ENCODE peak calls at places on chromosomes 2 and 18, in five cellular contexts. T is HepG2, S is mesendoderm, A is fibroblast of lung, J is MM.1S. U is an unnamed sample.

GRCh38 chr2:207674266-207674774 is 37.1 kb upstream of the CCNYL1 start:
- DNase-seq in J (no peak), T (no peak), S (no peak), A (no peak), U (no peak)

GRCh38 chr2:196481323-196481695 is 158.2 kb upstream of the CCDC150 start:
- DNase-seq in S (no peak), T (no peak), A (no peak), J (no peak), U (no peak)

GRCh38 chr2:238139141-238139840 is 823 bp downstream of the KLHL30 start:
- DNase-seq in J (peak; percentile 46), T (no peak), S (no peak), A (no peak), U (no peak)

GRCh38 chr2:167398791-167399371 is 510.6 kb downstream of the XIRP2 start:
- DNase-seq in S (no peak), J (no peak), A (no peak), T (no peak), U (no peak)

GRCh38 chr2:215137741-215138340 is 585 bp downstream of the ABCA12 start:
- DNase-seq in A (peak; percentile 67), S (no peak), T (no peak), J (no peak), U (peak; percentile 22)

GRCh38 chr2:151638188-151638933 is 95.9 kb downstream of the NEB start:
- DNase-seq in J (peak; percentile 83), S (no peak), A (peak; percentile 26), T (peak; percentile 76), U (no peak)

GRCh38 chr2:88828397-88829137 is 137.1 kb downstream of the RPIA start:
- DNase-seq in J (no peak), A (no peak), T (no peak), S (no peak), U (no peak)

GRCh38 chr18:5717241-5717640 is 173.4 kb upstream of the EPB41L3 start:
- DNase-seq in T (no peak), A (no peak), S (no peak), J (no peak), U (no peak)

GRCh38 chr18:45221363-45221762 is 393.9 kb upstream of the SLC14A2 start:
- DNase-seq in A (peak; percentile 18), S (no peak), T (no peak), J (no peak), U (no peak)

GRCh38 chr2:156896294-156896693 is 361.2 kb upstream of the GALNT5 start:
- DNase-seq in A (peak; percentile 39), S (no peak), J (peak; percentile 93), T (no peak), U (no peak)

GRCh38 chr2:226783885-226784284 is 15.7 kb downstream of the IRS1 start:
- DNase-seq in A (no peak), J (no peak), S (no peak), T (no peak), U (no peak)

GRCh38 chr2:152376385-152376784 is 41.4 kb downstream of the FMNL2 start:
- DNase-seq in T (no peak), S (peak; percentile 52), A (no peak), J (no peak), U (no peak)

GRCh38 chr2:127370010-127370409 is 17.8 kb downstream of the MAP3K2 start:
- DNase-seq in A (no peak), J (no peak), T (no peak), S (no peak), U (no peak)

GRCh38 chr2:134252092-134252775 is 1.6 kb upstream of the MGAT5 start:
- DNase-seq in J (no peak), S (no peak), A (no peak), T (no peak), U (no peak)

GRCh38 chr2:8086342-8086741 is 595.5 kb upstream of the ID2 start:
- DNase-seq in A (peak; percentile 16), J (no peak), T (no peak), S (no peak), U (no peak)
- H3K9ac ChIP-seq in A (no peak overlapping the region), J (no peak overlapping the region), T (no peak overlapping the region), S (no peak overlapping the region), U (no peak overlapping the region)

DNA sequence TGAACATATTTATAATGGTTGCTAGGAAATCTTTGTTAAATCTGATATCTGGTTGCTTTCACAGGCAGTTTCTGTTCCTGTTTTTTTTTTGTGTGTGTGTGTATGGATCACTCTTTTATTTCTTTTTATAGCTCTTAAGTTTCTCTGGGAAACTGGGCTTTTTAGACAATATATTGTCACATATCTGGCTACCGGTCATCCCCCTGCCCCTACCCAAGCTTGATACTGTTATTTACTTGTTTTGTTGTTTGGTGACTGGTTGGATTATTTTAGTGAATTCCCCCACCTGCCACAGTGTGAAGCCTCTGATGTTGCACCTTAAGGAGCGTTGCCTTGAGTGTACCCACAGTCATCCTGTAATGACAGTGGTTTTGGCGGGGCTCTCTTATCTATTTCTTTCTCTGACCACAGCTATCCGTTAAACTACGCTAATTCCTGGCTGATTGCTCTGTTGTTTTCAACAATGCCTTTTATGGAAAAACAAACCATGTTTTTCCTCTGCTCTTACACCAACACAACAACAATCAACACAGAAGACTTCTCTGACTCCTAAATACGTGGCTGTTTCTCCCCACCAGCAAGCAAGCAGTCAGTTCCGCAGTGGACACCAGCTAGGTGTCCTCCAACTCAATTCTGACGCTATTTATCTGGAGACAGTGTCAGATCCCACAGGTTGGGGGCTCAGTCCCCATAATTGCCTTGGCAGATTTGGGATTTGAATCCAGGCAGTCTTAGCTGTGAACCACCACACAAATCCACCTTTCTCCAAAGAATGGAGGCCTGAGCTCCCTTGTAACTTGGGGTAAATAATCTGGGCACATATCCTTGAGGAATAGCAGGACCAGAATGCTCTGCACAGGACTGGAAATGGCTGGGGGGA is 10.9 kb downstream of the GNLY start:
- DNase-seq in T (no peak), A (peak; percentile 40), S (no peak), J (peak; percentile 45), U (no peak)
- H3K9ac ChIP-seq in T (no peak overlapping the region), A (no peak overlapping the region), S (no peak overlapping the region), J (peak overlapping the region; percentile 55), U (no peak overlapping the region)

GRCh38 chr2:19351499-19351898 is 6.9 kb downstream of the OSR1 start:
- DNase-seq in A (no peak), J (no peak), S (peak; percentile 35), T (no peak), U (no peak)
- H3K9ac ChIP-seq in A (no peak overlapping the region), J (no peak overlapping the region), S (no peak overlapping the region), T (no peak overlapping the region), U (no peak overlapping the region)

GRCh38 chr2:16102287-16102975 is 162.1 kb downstream of the MYCN start:
- DNase-seq in T (no peak), A (no peak), J (no peak), S (no peak), U (no peak)
- H3K9ac ChIP-seq in T (no peak overlapping the region), A (no peak overlapping the region), J (no peak overlapping the region), S (no peak overlapping the region), U (no peak overlapping the region)

DNA sequence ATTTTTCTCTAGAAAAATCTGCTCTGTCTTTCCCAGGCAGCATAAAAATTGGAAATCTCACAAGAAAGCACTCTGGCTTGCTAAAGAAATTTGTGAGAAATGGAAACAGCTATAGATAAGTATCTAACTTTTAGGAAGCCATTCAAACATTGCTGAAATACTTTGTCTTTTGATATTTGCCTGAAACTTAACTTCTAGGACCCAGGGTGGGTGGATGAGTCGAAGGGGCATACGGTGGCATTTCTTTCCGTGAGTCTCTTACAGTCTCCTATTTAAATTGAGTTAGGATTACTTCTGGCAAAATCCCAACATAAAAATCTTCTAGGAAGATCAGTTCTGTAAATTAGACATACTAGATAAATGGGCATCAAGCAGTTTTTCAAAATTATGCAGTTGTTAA is 523 bp upstream of the COL3A1 start:
- DNase-seq in J (no peak), T (no peak), A (peak; percentile 28), S (no peak), U (no peak)
- H3K9ac ChIP-seq in J (no peak overlapping the region), T (no peak overlapping the region), A (peak overlapping the region; percentile 13), S (no peak overlapping the region), U (peak overlapping the region; percentile 92)

GRCh38 chr18:22683196-22683676 is 249.9 kb upstream of the RBBP8 start:
- DNase-seq in A (peak; percentile 83), T (peak; percentile 58), S (no peak), J (no peak), U (no peak)
- H3K9ac ChIP-seq in A (no peak overlapping the region), T (no peak overlapping the region), S (no peak overlapping the region), J (no peak overlapping the region), U (no peak overlapping the region)

GRCh38 chr2:241147336-241147735 is 1.9 kb downstream of the PASK start:
- DNase-seq in J (no peak), S (no peak), A (no peak), T (no peak), U (no peak)
- H3K9ac ChIP-seq in J (no peak overlapping the region), S (no peak overlapping the region), A (no peak overlapping the region), T (no peak overlapping the region), U (no peak overlapping the region)

GRCh38 chr18:54531402-54532065 is 59.5 kb upstream of the DYNAP start:
- DNase-seq in A (no peak), S (peak; percentile 23), J (no peak), T (no peak), U (no peak)

GRCh38 chr18:54530285-54530684 is 60.8 kb upstream of the DYNAP start:
- DNase-seq in S (no peak), J (no peak), A (no peak), T (no peak), U (no peak)

GRCh38 chr18:54529444-54529843 is 61.6 kb upstream of the DYNAP start:
- DNase-seq in A (no peak), T (no peak), S (peak; percentile 21), J (no peak), U (no peak)

GRCh38 chr18:54532222-54532621 is 58.8 kb upstream of the DYNAP start:
- DNase-seq in S (peak; percentile 44), A (no peak), T (no peak), J (no peak), U (no peak)

DNA sequence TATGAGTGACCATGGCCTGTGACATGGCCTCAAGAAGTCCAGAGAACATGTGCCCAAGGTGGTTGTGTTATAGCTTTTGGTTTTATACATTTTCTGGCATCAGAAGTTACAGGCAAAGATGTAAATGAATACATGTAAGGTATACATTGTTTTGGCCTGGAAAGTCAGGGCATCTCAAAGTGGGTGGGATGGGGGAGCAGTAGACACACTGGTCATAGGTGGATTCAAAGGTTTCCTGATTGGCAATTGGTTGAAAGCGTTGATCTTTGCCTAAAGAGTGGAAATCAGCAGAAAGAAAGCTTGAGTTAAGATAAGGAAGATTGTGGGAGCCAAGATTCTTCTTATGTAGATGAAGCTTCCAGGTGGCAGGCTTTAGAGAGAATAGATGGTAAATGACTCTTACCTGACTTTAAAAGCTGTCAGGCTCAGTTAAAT is 62.1 kb upstream of the DYNAP start:
- DNase-seq in S (peak; percentile 63), T (no peak), A (no peak), J (no peak), U (no peak)
- H3K9ac ChIP-seq in S (no peak overlapping the region), T (no peak overlapping the region), A (no peak overlapping the region), J (no peak overlapping the region), U (no peak overlapping the region)

DNA sequence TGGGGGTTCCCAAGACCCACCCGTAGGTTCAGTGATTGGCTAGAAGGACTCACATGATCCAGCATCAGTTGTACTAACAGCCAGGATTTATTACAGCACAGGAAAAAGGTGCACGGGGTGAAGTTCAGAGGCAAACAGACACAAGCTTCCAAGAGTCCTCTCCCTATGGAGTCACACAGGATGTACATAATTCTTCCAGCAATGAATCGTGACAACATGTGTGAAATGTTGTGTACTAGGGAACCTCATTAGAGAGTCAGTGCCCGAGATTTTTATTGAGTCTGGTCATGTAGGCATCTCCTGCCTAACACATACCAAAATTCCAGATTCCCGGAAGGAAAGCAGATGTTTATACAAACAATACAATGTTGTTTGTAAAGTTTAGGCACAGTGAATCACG is 52.8 kb downstream of the GALNT1 start:
- DNase-seq in S (no peak), A (peak; percentile 22), J (no peak), T (no peak), U (no peak)
- H3K9ac ChIP-seq in S (no peak overlapping the region), A (no peak overlapping the region), J (no peak overlapping the region), T (no peak overlapping the region), U (no peak overlapping the region)